ENCODE peak calls at places on chromosomes 5 and 9, in four cellular contexts. F is HepG2, Y is WTC11, I is K562. D is an unnamed sample.

GRCh38 chr5:9069650-9070049 is 476.2 kb downstream of the SEMA5A start:
- DNase-seq in F (no peak), Y (no peak), I (no peak), D (no peak)

GRCh38 chr9:109520475-109521132 is 22.5 kb upstream of the PTPN3 start:
- DNase-seq in F (peak; percentile 69), Y (peak; percentile 77), I (peak; percentile 71), D (peak; percentile 80)

GRCh38 chr9:114908104-114908621 is 22.2 kb downstream of the TNFSF8 start:
- DNase-seq in F (peak; percentile 83), Y (no peak), I (no peak), D (no peak)

GRCh38 chr9:723308-723707 is 118.2 kb upstream of the DMRT1 start:
- DNase-seq in F (no peak), Y (no peak), I (no peak), D (no peak)

GRCh38 chr5:125298711-125299379 is 552.4 kb upstream of the ZNF608 start:
- DNase-seq in F (no peak), Y (no peak), I (no peak), D (no peak)

GRCh38 chr5:151082976-151083651 is 2.3 kb upstream of the TNIP1 start:
- DNase-seq in F (no peak), Y (no peak), I (no peak), D (no peak)

GRCh38 chr5:15966066-15966640 is 213.4 kb downstream of the MARCHF11 start:
- DNase-seq in F (no peak), Y (no peak), I (no peak), D (no peak)

GRCh38 chr5:9621379-9621903 is 8.7 kb downstream of the TAS2R1 start:
- DNase-seq in F (no peak), Y (no peak), I (no peak), D (no peak)

GRCh38 chr9:126347911-126348760 is 21.5 kb downstream of the MVB12B start:
- DNase-seq in F (no peak), Y (no peak), I (no peak), D (no peak)

GRCh38 chr5:72067682-72068470 is 39.4 kb upstream of the MAP1B start:
- DNase-seq in F (no peak), Y (no peak), I (peak; percentile 14), D (no peak)

GRCh38 chr9:22037954-22038690 is 29.0 kb upstream of the CDKN2B start:
- DNase-seq in F (no peak), Y (no peak), I (no peak), D (no peak)

GRCh38 chr9:90950600-90950999 is 149.0 kb downstream of the SYK start:
- DNase-seq in F (no peak), Y (no peak), I (no peak), D (no peak)
- TF ChIP-seq ELF4 in F (no peak), Y (no peak), I (no peak), D (no peak)

GRCh38 chr9:86842573-86842972 is 104.7 kb downstream of the GAS1 start:
- DNase-seq in F (no peak), Y (no peak), I (no peak), D (no peak)

GRCh38 chr9:86843182-86843581 is 104.1 kb downstream of the GAS1 start:
- DNase-seq in F (no peak), Y (no peak), I (no peak), D (no peak)

DNA sequence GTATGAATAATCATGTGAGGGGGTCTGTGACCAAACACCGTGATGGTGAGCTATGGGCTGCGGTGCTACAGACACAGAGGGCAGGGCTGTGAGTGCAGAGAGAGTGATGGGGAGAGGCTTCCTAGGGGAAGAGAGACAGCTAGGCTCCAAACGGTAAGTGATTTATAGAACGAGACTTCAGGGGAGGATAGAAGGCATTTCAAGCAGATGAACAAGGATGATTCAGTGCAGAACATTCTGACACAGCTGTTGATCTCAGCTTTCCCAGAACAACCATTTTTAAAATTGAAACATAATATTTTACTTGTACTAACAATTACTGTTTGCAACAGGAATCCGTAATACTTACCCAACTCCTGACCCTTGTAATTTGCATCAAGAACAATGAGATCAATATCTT is 100.6 kb downstream of the GAS1 start:
- DNase-seq in F (no peak), Y (no peak), I (no peak), D (no peak)
- TF ChIP-seq ELF4 in F (no peak), Y (no peak), I (no peak), D (no peak)

DNA sequence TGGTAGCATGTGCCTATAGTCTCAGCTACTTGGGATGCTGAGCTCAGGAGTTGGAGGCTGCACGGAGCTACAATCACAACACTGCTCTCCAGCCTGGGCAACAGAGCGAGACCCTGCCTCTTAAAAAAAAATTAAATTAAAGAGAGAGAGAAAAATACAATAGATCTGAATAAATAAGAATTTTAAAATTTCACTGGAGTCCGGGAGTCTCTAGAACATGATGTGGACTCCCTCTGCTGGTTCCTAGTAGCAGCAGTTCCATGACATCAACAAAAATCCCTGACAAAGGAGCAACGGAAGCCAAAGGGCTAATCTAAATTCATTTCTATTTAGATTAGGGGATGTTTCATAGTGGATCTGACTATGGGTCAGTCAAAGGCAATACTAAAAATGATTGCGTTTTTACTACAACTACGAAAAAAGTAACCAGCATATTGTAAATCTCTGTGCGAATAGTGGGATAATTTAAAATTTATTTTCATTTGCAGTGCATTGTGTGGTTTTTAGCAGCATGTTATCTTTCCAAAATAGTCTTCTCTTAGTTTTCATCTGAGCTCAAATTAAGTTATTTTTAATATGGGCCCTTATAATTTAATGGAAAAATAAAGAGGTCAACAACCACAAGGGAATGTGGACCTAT is 6.7 kb downstream of the INIP start:
- DNase-seq in F (peak; percentile 44), Y (no peak), I (no peak), D (peak; percentile 23)
- TF ChIP-seq ELF4 in F (no peak), Y (no peak), I (no peak), D (no peak)

DNA sequence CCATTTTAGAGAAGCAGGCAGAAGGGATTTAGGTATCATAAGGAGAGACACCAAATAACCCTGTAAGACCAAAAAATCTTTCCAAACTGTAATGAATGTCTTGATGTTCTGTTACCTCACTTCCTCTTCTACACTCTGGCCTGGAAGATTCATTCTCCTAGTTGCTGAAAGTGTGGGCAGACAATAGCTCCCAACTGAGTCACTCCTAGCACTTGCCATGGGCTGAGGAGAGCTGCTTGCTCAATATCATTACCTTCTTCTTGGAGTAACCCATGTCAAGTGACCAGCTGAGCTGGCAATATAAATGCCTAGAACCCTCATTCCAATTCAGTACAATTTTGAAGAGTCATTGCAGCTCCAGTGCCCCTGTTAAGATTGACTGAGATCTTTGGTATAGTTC is 1985.5 kb upstream of the CDH6 start:
- DNase-seq in F (no peak), Y (no peak), I (no peak), D (no peak)
- TF ChIP-seq ELF4 in F (no peak), Y (no peak), I (no peak), D (no peak)

GRCh38 chr9:90726215-90726614 is 75.4 kb upstream of the SYK start:
- DNase-seq in F (peak; percentile 6), Y (peak; percentile 60), I (no peak), D (peak; percentile 15)
- TF ChIP-seq ELF4 in F (no peak), Y (no peak), I (no peak), D (no peak)

DNA sequence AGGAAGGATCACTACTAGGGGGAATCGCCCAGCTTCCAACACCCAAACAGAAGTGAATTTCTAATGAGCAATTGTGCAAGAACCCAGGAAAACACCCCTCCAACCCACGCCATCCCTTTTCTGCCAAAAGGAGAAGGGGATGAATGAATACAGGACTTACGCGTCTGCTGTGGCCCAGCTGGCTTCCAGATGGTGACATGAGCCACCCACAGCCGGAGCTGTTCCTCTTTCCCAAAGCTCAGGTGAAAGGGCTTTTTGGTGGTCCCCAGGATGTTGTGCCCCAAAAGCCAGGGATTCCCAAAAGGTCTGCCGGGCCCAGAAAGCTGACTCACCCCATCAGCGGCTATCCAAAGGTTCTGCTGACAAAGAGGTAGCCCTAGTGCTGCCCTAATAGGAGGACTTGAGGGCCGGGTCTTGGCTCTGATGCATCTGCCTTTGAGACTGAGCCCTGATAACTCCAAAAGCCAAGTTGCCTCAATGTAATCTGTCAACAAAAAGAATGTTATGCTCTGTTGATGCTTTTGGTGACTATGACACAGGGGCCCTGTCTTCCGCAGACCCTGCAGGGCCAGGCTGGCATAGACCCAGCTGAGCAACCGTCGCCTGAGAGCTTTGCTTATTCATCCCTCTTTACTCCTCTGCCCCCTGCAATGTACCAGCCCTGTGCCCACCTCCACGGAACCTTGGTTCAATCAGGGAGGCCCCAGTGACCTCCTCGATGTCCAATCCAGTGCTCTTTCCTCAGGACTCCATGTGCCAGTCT is 14.5 kb downstream of the GSN start:
- DNase-seq in F (no peak), Y (no peak), I (no peak), D (no peak)
- TF ChIP-seq ELF4 in F (no peak), Y (no peak), I (no peak), D (no peak)

D was measured in HEK293T.